ENCODE peak calls at places on chromosomes 16 and 17, in seven cellular contexts. N, T, Z, M, U, K and Y are unnamed samples.
A peak's percentile ranks its signal among the peaks of the same experiment; 100 is the strongest.

GRCh38 chr17:77451894-77452852 is 311.4 kb downstream of the SEC14L1 start:
- DNase-seq in N (peak; percentile 90), T (peak; percentile 89), Z (no peak), M (peak; percentile 60), U (no peak), K (peak; percentile 86), Y (no peak)

GRCh38 chr17:36534881-36535668 is at the start of gene PIGW:
- DNase-seq in N (peak; percentile 95), T (peak; percentile 96), Z (peak; percentile 78), M (peak; percentile 94), U (peak; percentile 82), K (peak; percentile 95), Y (peak; percentile 84)

GRCh38 chr16:59632266-59632855 is 898.2 kb upstream of the GOT2 start:
- DNase-seq in N (peak; percentile 11), T (peak; percentile 52), Z (no peak), M (no peak), U (no peak), K (no peak), Y (no peak)

GRCh38 chr17:13593757-13594156 is 8.0 kb downstream of the HS3ST3A1 start:
- DNase-seq in N (no peak), T (peak; percentile 52), Z (no peak), M (no peak), U (no peak), K (no peak), Y (no peak)

GRCh38 chr17:1870592-1870991 is 40.8 kb downstream of the RPA1 start:
- DNase-seq in N (no peak), T (no peak), Z (no peak), M (no peak), U (no peak), K (no peak), Y (no peak)

GRCh38 chr17:19249681-19250080 is 12.5 kb downstream of the EPN2 start:
- DNase-seq in N (no peak), T (peak; percentile 32), Z (no peak), M (no peak), U (no peak), K (no peak), Y (no peak)

GRCh38 chr17:50297407-50297865 is 23.2 kb downstream of the TMEM92 start:
- DNase-seq in N (peak; percentile 89), T (peak; percentile 78), Z (peak; percentile 80), M (peak; percentile 74), U (peak; percentile 47), K (peak; percentile 77), Y (peak; percentile 82)

GRCh38 chr17:7636192-7636591 is 6.3 kb downstream of the SHBG start:
- DNase-seq in N (no peak), T (no peak), Z (no peak), M (no peak), U (no peak), K (no peak), Y (no peak)

GRCh38 chr16:89330177-89330856 is 112.8 kb downstream of the ZNF778 start:
- DNase-seq in N (no peak), T (peak; percentile 39), Z (peak; percentile 92), M (no peak), U (peak; percentile 97), K (peak; percentile 60), Y (peak; percentile 94)

GRCh38 chr17:75832164-75832651 is 12.0 kb downstream of the UNC13D start:
- DNase-seq in N (no peak), T (peak; percentile 76), Z (no peak), M (no peak), U (no peak), K (no peak), Y (peak; percentile 60)

GRCh38 chr17:74128456-74128855 is 75.0 kb upstream of the RPL38 start:
- DNase-seq in N (no peak), T (no peak), Z (no peak), M (no peak), U (no peak), K (no peak), Y (no peak)

GRCh38 chr17:72947475-72947874 is 145.0 kb downstream of the SLC39A11 start:
- DNase-seq in N (no peak), T (no peak), Z (no peak), M (no peak), U (no peak), K (no peak), Y (no peak)

DNA sequence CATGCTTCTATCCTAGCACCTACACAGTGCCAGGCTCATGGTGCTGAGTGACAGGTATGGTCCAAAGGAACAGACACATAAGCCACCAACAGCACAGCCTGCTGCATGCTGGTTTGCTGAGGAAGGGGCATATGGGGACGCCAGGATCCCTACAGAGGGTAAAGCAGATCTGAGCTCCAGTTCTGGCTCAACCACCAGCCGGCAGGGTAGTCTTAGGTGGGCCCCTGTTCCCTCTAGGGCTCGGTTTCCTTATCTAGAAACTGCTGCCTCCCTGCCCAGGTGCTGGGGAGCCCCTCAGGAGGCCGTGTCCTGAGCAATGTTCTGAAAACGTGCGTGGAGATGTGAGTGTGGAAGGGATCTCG is 24.2 kb upstream of the MRPS23 start:
- DNase-seq in N (no peak), T (no peak), Z (no peak), M (no peak), U (no peak), K (no peak), Y (no peak)
- H3K4me1 ChIP-seq in N (peaks cover 38% of the 10 kb centered on the region), T (peaks cover 71% of the 10 kb centered on the region), Z (peaks cover 71% of the 10 kb centered on the region), M (peaks cover 16% of the 10 kb centered on the region), U (peaks cover 42% of the 10 kb centered on the region), K (peaks cover 47% of the 10 kb centered on the region), Y (peaks cover 70% of the 10 kb centered on the region)

DNA sequence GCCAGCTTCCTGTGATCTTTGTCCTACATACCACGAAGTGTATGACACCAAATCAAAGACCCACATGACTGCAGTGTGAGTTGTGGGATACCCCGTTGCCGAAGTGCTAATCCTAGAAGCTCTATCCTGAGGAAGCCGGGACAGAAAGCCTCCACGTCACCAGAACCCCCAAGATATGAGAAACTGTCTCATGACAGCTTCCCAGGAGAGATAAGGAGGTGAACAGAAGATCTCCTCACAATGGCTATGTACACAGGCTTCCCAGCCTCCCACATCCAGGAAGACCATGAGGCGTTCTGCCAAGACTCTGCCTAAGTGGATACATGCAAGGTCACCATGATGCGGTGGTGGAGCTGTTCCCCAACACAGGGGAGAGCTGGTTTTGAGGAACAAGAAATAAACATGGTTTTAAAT is 37.1 kb downstream of the TRIM25 start:
- DNase-seq in N (no peak), T (no peak), Z (no peak), M (no peak), U (no peak), K (no peak), Y (no peak)
- H3K9me2 ChIP-seq in N (no peaks in the 10 kb centered on the region), T (no peaks in the 10 kb centered on the region), Z (no peaks in the 10 kb centered on the region), M (no peaks in the 10 kb centered on the region), U (no peaks in the 10 kb centered on the region), K (no peaks in the 10 kb centered on the region), Y (no peaks in the 10 kb centered on the region)

GRCh38 chr16:1991588-1992474 is 2.1 kb downstream of the SYNGR3 start:
- DNase-seq in N (peak; percentile 95), T (peak; percentile 92), Z (peak; percentile 61), M (peak; percentile 95), U (peak; percentile 60), K (peak; percentile 96), Y (peak; percentile 63)

GRCh38 chr16:1989209-1989825 is 453 bp upstream of the SYNGR3 start:
- DNase-seq in N (no peak), T (no peak), Z (no peak), M (no peak), U (no peak), K (peak; percentile 62), Y (no peak)

GRCh38 chr16:1990336-1991134 is 765 bp downstream of the SYNGR3 start:
- DNase-seq in N (peak; percentile 78), T (no peak), Z (no peak), M (peak; percentile 58), U (no peak), K (peak; percentile 89), Y (no peak)

GRCh38 chr16:1991135-1991551 is 1.4 kb downstream of the SYNGR3 start:
- DNase-seq in N (no peak), T (no peak), Z (no peak), M (peak; percentile 79), U (no peak), K (peak; percentile 57), Y (no peak)

DNA sequence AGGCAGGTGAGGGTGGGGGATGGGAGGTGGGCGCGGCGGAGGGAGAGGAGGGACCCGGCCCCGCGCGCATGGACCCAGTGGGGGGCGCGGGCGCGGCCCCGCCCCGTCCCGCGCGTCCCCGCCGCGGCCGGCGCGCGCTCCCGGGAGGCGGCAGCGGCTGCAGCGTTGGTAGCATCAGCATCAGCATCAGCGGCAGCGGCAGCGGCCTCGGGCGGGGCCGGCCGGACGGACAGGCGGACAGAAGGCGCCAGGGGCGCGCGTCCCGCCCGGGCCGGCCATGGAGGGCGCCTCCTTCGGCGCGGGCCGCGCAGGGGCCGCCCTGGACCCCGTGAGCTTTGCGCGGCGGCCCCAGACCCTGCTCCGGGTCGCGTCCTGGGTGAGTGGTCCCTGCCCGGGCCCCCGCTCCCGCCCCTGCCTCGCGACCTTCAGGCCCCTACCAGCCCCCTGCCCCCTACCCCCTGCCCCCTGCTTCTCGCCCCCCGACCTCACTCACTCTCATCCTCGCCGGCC is at the start of gene SYNGR3:
- DNase-seq in N (peak; percentile 56), T (peak; percentile 66), Z (no peak), M (peak; percentile 24), U (no peak), K (peak; percentile 54), Y (peak; percentile 39)
- H3K4me3 ChIP-seq in N (peak within 1 kb of the TSS; percentile 15), T (no peak within 1 kb of the TSS), Z (peak within 1 kb of the TSS; percentile 53), M (peak within 1 kb of the TSS; percentile 68), U (peak within 1 kb of the TSS; percentile 45), K (peak within 1 kb of the TSS; percentile 86), Y (peak within 1 kb of the TSS; percentile 52)

DNA sequence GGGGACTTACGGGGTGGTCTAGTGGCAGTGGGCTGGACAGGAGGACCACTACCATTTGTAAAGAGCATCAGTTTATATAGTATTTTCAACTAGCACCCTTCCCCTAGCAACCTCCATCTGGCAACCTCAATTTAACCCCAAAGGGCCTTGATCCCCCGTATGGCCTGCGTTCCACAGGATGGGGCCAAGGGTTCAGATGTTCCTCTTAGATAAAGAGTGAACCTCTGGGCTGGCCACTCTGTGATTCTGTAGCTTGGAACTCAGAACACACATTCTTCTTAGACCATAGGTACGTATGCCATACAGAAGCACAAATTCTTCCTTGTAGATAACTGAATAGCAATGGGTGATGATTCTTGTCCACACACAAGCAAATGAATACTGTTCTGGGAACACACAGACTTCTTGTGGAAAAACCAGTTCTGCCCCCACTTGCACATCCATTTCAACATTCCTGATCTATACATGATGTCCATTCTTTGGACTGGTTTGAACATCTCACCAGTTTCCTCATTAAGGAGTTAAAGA is 1.9 kb upstream of the GGA2 start:
- DNase-seq in N (no peak), T (no peak), Z (no peak), M (no peak), U (no peak), K (no peak), Y (no peak)
- H3K4me1 ChIP-seq in N (peaks cover 4% of the 10 kb centered on the region), T (peaks cover 13% of the 10 kb centered on the region), Z (peaks cover 2% of the 10 kb centered on the region), M (peaks cover 64% of the 10 kb centered on the region), U (peaks cover 15% of the 10 kb centered on the region), K (peaks cover 5% of the 10 kb centered on the region), Y (peaks cover 6% of the 10 kb centered on the region)